ENCODE peak calls at places on chromosomes 11 and 22, in six cellular contexts. One of them, this sample, is unnamed.

GRCh38 chr11:15178214-15178613 is 63.5 kb downstream of the INSC start:
- DNase-seq in neuronal stem cell: no peak
- DNase-seq in mesendoderm: no peak
- DNase-seq in H1: peak; percentile 11
- DNase-seq in IMR-90: no peak
- DNase-seq in mesenchymal stem cell: no peak
- DNase-seq in this sample: no peak

GRCh38 chr11:112267188-112267591 is 6.5 kb upstream of the PLET1 start:
- DNase-seq in neuronal stem cell: no peak
- DNase-seq in mesendoderm: no peak
- DNase-seq in H1: no peak
- DNase-seq in IMR-90: no peak
- DNase-seq in mesenchymal stem cell: no peak
- DNase-seq in this sample: peak; percentile 92

GRCh38 chr22:32589007-32589406 is 114.4 kb downstream of the FBXO7 start:
- DNase-seq in neuronal stem cell: no peak
- DNase-seq in mesendoderm: no peak
- DNase-seq in H1: no peak
- DNase-seq in IMR-90: peak; percentile 11
- DNase-seq in mesenchymal stem cell: peak; percentile 58
- DNase-seq in this sample: no peak

GRCh38 chr22:50517495-50518260 is 7.7 kb downstream of the SCO2 start:
- DNase-seq in neuronal stem cell: no peak
- DNase-seq in mesendoderm: peak; percentile 5
- DNase-seq in H1: no peak
- DNase-seq in IMR-90: no peak
- DNase-seq in mesenchymal stem cell: no peak
- DNase-seq in this sample: no peak

GRCh38 chr11:44993971-44994705 is 43.5 kb upstream of the TP53I11 start:
- DNase-seq in neuronal stem cell: no peak
- DNase-seq in mesendoderm: no peak
- DNase-seq in H1: peak; percentile 39
- DNase-seq in IMR-90: no peak
- DNase-seq in mesenchymal stem cell: no peak
- DNase-seq in this sample: no peak

GRCh38 chr11:111634981-111635705 is 32.9 kb downstream of the SIK2 start:
- DNase-seq in neuronal stem cell: no peak
- DNase-seq in mesendoderm: no peak
- DNase-seq in H1: no peak
- DNase-seq in IMR-90: peak; percentile 66
- DNase-seq in mesenchymal stem cell: no peak
- DNase-seq in this sample: no peak

GRCh38 chr11:128135451-128135850 is 451.9 kb downstream of the ETS1 start:
- DNase-seq in neuronal stem cell: peak; percentile 48
- DNase-seq in mesendoderm: peak; percentile 34
- DNase-seq in H1: no peak
- DNase-seq in IMR-90: no peak
- DNase-seq in mesenchymal stem cell: no peak
- DNase-seq in this sample: no peak

GRCh38 chr22:21003782-21004181 is 1.9 kb upstream of the THAP7 start:
- DNase-seq in neuronal stem cell: no peak
- DNase-seq in mesendoderm: no peak
- DNase-seq in H1: no peak
- DNase-seq in IMR-90: no peak
- DNase-seq in mesenchymal stem cell: peak; percentile 11
- DNase-seq in this sample: no peak

GRCh38 chr11:58829736-58830135 is 14.8 kb downstream of the GLYATL2 start:
- DNase-seq in neuronal stem cell: no peak
- DNase-seq in mesendoderm: no peak
- DNase-seq in H1: no peak
- DNase-seq in IMR-90: peak; percentile 78
- DNase-seq in mesenchymal stem cell: no peak
- DNase-seq in this sample: no peak

GRCh38 chr22:49942565-49943404 is 17.8 kb upstream of the PIM3 start:
- DNase-seq in neuronal stem cell: no peak
- DNase-seq in mesendoderm: no peak
- DNase-seq in H1: no peak
- DNase-seq in IMR-90: no peak
- DNase-seq in mesenchymal stem cell: no peak
- DNase-seq in this sample: no peak

GRCh38 chr22:19873138-19873959 is 18.7 kb upstream of the GNB1L start:
- DNase-seq in neuronal stem cell: no peak
- DNase-seq in mesendoderm: no peak
- DNase-seq in H1: no peak
- DNase-seq in IMR-90: no peak
- DNase-seq in mesenchymal stem cell: no peak
- DNase-seq in this sample: no peak

GRCh38 chr22:19879651-19879995 is 24.9 kb upstream of the GNB1L start:
- DNase-seq in neuronal stem cell: no peak
- DNase-seq in mesendoderm: no peak
- DNase-seq in H1: peak; percentile 48
- DNase-seq in IMR-90: no peak
- DNase-seq in mesenchymal stem cell: no peak
- DNase-seq in this sample: no peak

GRCh38 chr11:117984471-117984870 is 1.7 kb upstream of the IL10RA start:
- DNase-seq in neuronal stem cell: no peak
- DNase-seq in mesendoderm: no peak
- DNase-seq in H1: no peak
- DNase-seq in IMR-90: no peak
- DNase-seq in mesenchymal stem cell: peak; percentile 44
- DNase-seq in this sample: peak; percentile 59

GRCh38 chr22:17891427-17892167 is 117.3 kb upstream of the BID start:
- DNase-seq in neuronal stem cell: no peak
- DNase-seq in mesendoderm: peak; percentile 34
- DNase-seq in H1: peak; percentile 64
- DNase-seq in IMR-90: no peak
- DNase-seq in mesenchymal stem cell: no peak
- DNase-seq in this sample: no peak

GRCh38 chr22:20022231-20023069 is 1.5 kb downstream of the TANGO2 start:
- DNase-seq in neuronal stem cell: no peak
- DNase-seq in mesendoderm: no peak
- DNase-seq in H1: no peak
- DNase-seq in IMR-90: no peak
- DNase-seq in mesenchymal stem cell: no peak
- DNase-seq in this sample: no peak

GRCh38 chr11:117945047-117945820 is 16.0 kb upstream of the TMPRSS13 start:
- DNase-seq in neuronal stem cell: no peak
- DNase-seq in mesendoderm: peak; percentile 53
- DNase-seq in H1: peak; percentile 7
- DNase-seq in IMR-90: no peak
- DNase-seq in mesenchymal stem cell: no peak
- DNase-seq in this sample: no peak

GRCh38 chr11:75668508-75669297 is at the start of gene MAP6:
- DNase-seq in neuronal stem cell: peak; percentile 60
- DNase-seq in mesendoderm: peak; percentile 44
- DNase-seq in H1: peak; percentile 72
- DNase-seq in IMR-90: no peak
- DNase-seq in mesenchymal stem cell: no peak
- DNase-seq in this sample: no peak

GRCh38 chr22:34917239-34917638 is 148.7 kb upstream of the ISX start:
- DNase-seq in neuronal stem cell: no peak
- DNase-seq in mesendoderm: no peak
- DNase-seq in H1: no peak
- DNase-seq in IMR-90: no peak
- DNase-seq in mesenchymal stem cell: no peak
- DNase-seq in this sample: no peak

GRCh38 chr11:94129505-94130335 is 1.1 kb downstream of the PANX1 start:
- DNase-seq in neuronal stem cell: no peak
- DNase-seq in mesendoderm: no peak
- DNase-seq in H1: peak; percentile 33
- DNase-seq in IMR-90: peak; percentile 39
- DNase-seq in mesenchymal stem cell: peak; percentile 51
- DNase-seq in this sample: peak; percentile 34

GRCh38 chr11:64652586-64653387 is 61.8 kb downstream of the SLC22A12 start:
- DNase-seq in neuronal stem cell: peak; percentile 77
- DNase-seq in mesendoderm: peak; percentile 85
- DNase-seq in H1: peak; percentile 99
- DNase-seq in IMR-90: peak; percentile 55
- DNase-seq in mesenchymal stem cell: peak; percentile 77
- DNase-seq in this sample: peak; percentile 87

GRCh38 chr11:17531818-17532131 is 12.4 kb downstream of the USH1C start:
- DNase-seq in neuronal stem cell: no peak
- DNase-seq in mesendoderm: no peak
- DNase-seq in H1: no peak
- DNase-seq in IMR-90: peak; percentile 64
- DNase-seq in mesenchymal stem cell: no peak
- DNase-seq in this sample: no peak

GRCh38 chr11:14258177-14258935 is 100.6 kb downstream of the RRAS2 start:
- DNase-seq in neuronal stem cell: no peak
- DNase-seq in mesendoderm: peak; percentile 56
- DNase-seq in H1: peak; percentile 40
- DNase-seq in IMR-90: peak; percentile 75
- DNase-seq in mesenchymal stem cell: peak; percentile 73
- DNase-seq in this sample: peak; percentile 97

GRCh38 chr22:36862251-36863242 is 1.7 kb downstream of the NCF4 start:
- DNase-seq in neuronal stem cell: no peak
- DNase-seq in mesendoderm: no peak
- DNase-seq in H1: no peak
- DNase-seq in IMR-90: no peak
- DNase-seq in mesenchymal stem cell: no peak
- DNase-seq in this sample: no peak

GRCh38 chr22:36860821-36861659 is at the start of gene NCF4:
- DNase-seq in neuronal stem cell: no peak
- DNase-seq in mesendoderm: no peak
- DNase-seq in H1: no peak
- DNase-seq in IMR-90: no peak
- DNase-seq in mesenchymal stem cell: no peak
- DNase-seq in this sample: peak; percentile 55

GRCh38 chr22:36860017-36860416 is 789 bp upstream of the NCF4 start:
- DNase-seq in neuronal stem cell: no peak
- DNase-seq in mesendoderm: no peak
- DNase-seq in H1: no peak
- DNase-seq in IMR-90: no peak
- DNase-seq in mesenchymal stem cell: no peak
- DNase-seq in this sample: peak; percentile 21

GRCh38 chr22:36858966-36859365 is 1.8 kb upstream of the NCF4 start:
- DNase-seq in neuronal stem cell: no peak
- DNase-seq in mesendoderm: no peak
- DNase-seq in H1: no peak
- DNase-seq in IMR-90: no peak
- DNase-seq in mesenchymal stem cell: no peak
- DNase-seq in this sample: no peak

GRCh38 chr22:36860438-36860820 is 377 bp upstream of the NCF4 start:
- DNase-seq in neuronal stem cell: no peak
- DNase-seq in mesendoderm: no peak
- DNase-seq in H1: no peak
- DNase-seq in IMR-90: no peak
- DNase-seq in mesenchymal stem cell: no peak
- DNase-seq in this sample: no peak
- H3K9ac ChIP-seq in neuronal stem cell: no peak overlapping the region
- H3K9ac ChIP-seq in mesendoderm: no peak overlapping the region
- H3K9ac ChIP-seq in H1: no peak overlapping the region
- H3K9ac ChIP-seq in IMR-90: no peak overlapping the region
- H3K9ac ChIP-seq in mesenchymal stem cell: no peak overlapping the region
- H3K9ac ChIP-seq in this sample: no peak overlapping the region

GRCh38 chr11:57335343-57336110 is at the start of gene SSRP1:
- DNase-seq in neuronal stem cell: peak; percentile 73
- DNase-seq in mesendoderm: peak; percentile 95
- DNase-seq in H1: peak; percentile 82
- DNase-seq in IMR-90: peak; percentile 83
- DNase-seq in mesenchymal stem cell: peak; percentile 91
- DNase-seq in this sample: peak; percentile 82
- H4K8ac ChIP-seq in neuronal stem cell: no peak within 1 kb of the TSS
- H4K8ac ChIP-seq in mesendoderm: no peak within 1 kb of the TSS
- H4K8ac ChIP-seq in H1: no peak within 1 kb of the TSS
- H4K8ac ChIP-seq in IMR-90: peak within 1 kb of the TSS; percentile 85
- H4K8ac ChIP-seq in mesenchymal stem cell: peak within 1 kb of the TSS; percentile 70
- H4K8ac ChIP-seq in this sample: peak within 1 kb of the TSS; percentile 91

DNA sequence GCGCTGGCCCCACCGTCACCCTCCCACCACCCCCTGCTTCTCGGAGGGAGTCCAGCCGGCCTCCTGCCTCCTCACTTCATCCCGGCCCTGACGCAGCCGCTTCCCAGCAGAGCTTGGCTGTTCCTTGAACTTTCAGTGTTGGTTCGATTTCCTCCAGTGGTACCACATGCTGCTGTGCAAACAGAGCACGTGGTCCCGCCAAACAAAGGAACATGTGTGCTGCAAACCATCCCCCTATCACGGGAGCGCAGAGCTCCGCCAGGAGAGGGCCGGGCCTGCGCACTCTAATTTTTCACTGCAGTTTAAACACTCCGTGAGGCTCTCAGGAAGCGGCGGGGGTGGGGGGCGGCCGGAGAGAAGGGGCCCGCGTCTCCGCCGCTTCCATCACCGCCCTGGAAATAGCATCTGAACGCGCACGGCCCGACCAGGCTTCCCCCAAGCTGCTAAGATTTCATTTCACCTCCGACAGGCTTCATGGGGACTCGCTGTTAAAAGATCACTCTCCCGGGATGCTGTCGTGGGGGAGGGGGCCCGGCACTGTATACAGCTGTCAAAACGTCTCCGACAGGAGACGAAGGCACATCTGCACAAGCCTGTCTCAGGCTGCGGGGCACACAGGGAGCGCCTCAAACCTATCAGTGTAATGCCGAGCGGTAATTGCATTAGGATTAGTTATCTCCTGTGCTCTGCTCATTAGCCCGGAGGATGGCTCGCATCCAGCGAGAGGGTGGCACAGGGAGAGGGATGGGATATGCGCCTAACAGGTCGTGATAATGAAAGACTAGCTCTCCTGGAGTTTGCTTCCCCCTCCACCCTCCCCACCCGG is 269.9 kb upstream of the SORL1-AS1 start:
- DNase-seq in neuronal stem cell: peak; percentile 37
- DNase-seq in mesendoderm: peak; percentile 95
- DNase-seq in H1: peak; percentile 76
- DNase-seq in IMR-90: peak; percentile 89
- DNase-seq in mesenchymal stem cell: peak; percentile 65
- DNase-seq in this sample: no peak
- H3K4me3 ChIP-seq in neuronal stem cell: peak overlapping the region; percentile 5
- H3K4me3 ChIP-seq in mesendoderm: no peak overlapping the region
- H3K4me3 ChIP-seq in H1: peak overlapping the region; percentile 39
- H3K4me3 ChIP-seq in IMR-90: peak overlapping the region; percentile 45
- H3K4me3 ChIP-seq in mesenchymal stem cell: peak overlapping the region; percentile 83
- H3K4me3 ChIP-seq in this sample: peak overlapping the region; percentile 41

DNA sequence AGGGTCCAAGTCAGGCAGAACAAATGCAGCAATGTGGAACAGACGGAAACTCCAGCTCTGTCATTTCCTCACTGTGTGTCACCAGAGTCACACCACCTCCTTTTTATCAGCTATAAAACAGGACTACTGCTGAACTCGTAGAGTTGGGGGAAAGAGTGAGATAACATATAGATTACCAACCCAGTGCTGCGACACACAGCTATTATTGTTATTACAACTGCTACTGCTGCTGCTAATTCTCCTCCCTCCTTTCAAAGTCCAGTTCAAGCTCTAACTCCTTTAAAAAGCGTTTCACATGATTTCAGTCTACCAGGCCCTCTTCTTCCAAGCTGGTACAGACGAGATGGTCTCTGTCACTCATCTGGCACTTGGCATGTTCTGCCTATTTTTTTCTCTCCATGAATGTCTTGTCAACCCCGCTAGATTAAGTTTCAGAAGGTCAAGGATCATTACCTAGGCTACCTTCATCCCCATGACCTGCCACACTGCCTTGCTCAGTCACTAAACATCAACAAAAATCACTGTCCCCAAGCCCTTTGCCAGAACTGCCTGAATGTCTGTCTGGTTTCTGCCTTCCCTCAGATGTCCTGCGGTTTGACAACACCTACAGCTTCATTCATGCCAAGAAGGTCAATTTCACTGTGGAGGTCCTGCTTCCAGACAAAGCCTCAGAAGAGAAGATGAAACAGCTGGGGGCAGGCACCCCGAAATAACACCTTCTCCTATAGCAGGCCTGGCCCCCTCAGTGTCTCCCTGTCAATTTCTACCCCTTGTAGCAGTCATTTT is 3.7 kb upstream of the MTFP1 start:
- DNase-seq in neuronal stem cell: no peak
- DNase-seq in mesendoderm: no peak
- DNase-seq in H1: no peak
- DNase-seq in IMR-90: no peak
- DNase-seq in mesenchymal stem cell: peak; percentile 44
- DNase-seq in this sample: no peak
- H3K9ac ChIP-seq in neuronal stem cell: no peak overlapping the region
- H3K9ac ChIP-seq in mesendoderm: peak overlapping the region; percentile 93
- H3K9ac ChIP-seq in H1: no peak overlapping the region
- H3K9ac ChIP-seq in IMR-90: peak overlapping the region; percentile 86
- H3K9ac ChIP-seq in mesenchymal stem cell: peak overlapping the region; percentile 96
- H3K9ac ChIP-seq in this sample: no peak overlapping the region